ENCODE peak calls at places on chromosomes 2 and 18, in six cellular contexts. R is AG10803, B is thyroid gland, Y is IMR-90, D is fibroblast of lung, C is GM06990. K is an unnamed sample.

GRCh38 chr2:158024288-158024898 is 77.3 kb upstream of the UPP2 start:
- DNase-seq in C (no peak), D (peak; percentile 18), B (peak; percentile 29), Y (peak; percentile 31), R (peak; percentile 55), K (no peak)

GRCh38 chr18:58755304-58756010 is 84.2 kb downstream of the MALT1 start:
- DNase-seq in D (no peak), C (peak; percentile 16), R (no peak), B (no peak), Y (no peak), K (no peak)

GRCh38 chr18:23828426-23828825 is 139.2 kb downstream of the LAMA3 start:
- DNase-seq in B (no peak), R (peak; percentile 58), Y (peak; percentile 68), D (peak; percentile 77), C (peak; percentile 34), K (no peak)

GRCh38 chr18:35406666-35407065 is 29.5 kb upstream of the ZNF396 start:
- DNase-seq in Y (no peak), D (no peak), C (no peak), B (no peak), R (no peak), K (no peak)

GRCh38 chr2:61499060-61499459 is 28.2 kb upstream of the USP34 start:
- DNase-seq in R (no peak), D (no peak), B (no peak), Y (no peak), C (no peak), K (no peak)

GRCh38 chr2:100376836-100377235 is 40.6 kb downstream of the CHST10 start:
- DNase-seq in R (no peak), Y (no peak), D (no peak), B (no peak), C (no peak), K (no peak)

GRCh38 chr18:6525593-6525992 is 110.9 kb upstream of the L3MBTL4 start:
- DNase-seq in R (no peak), D (no peak), C (no peak), Y (no peak), B (no peak), K (no peak)

GRCh38 chr2:20576598-20577115 is 74.2 kb downstream of the HS1BP3 start:
- DNase-seq in C (peak; percentile 44), B (no peak), R (no peak), Y (no peak), D (no peak), K (no peak)

GRCh38 chr2:2777876-2778275 is 446.8 kb upstream of the MYT1L start:
- DNase-seq in B (no peak), R (no peak), Y (no peak), D (no peak), C (no peak), K (no peak)

GRCh38 chr2:226609361-226609760 is 190.3 kb downstream of the IRS1 start:
- DNase-seq in B (peak; percentile 52), C (no peak), D (peak; percentile 92), Y (peak; percentile 96), R (peak; percentile 85), K (no peak)

GRCh38 chr2:46521215-46521683 is 41.9 kb downstream of the TMEM247 start:
- DNase-seq in D (peak; percentile 62), B (peak; percentile 38), Y (peak; percentile 84), C (no peak), R (peak; percentile 98), K (no peak)

GRCh38 chr2:25738383-25739343 is 65.3 kb upstream of the DTNB start:
- DNase-seq in B (no peak), C (no peak), Y (no peak), R (no peak), D (no peak), K (no peak)

GRCh38 chr2:105934467-105934866 is 189.8 kb downstream of the NCK2 start:
- DNase-seq in C (no peak), D (no peak), B (peak; percentile 17), R (no peak), Y (no peak), K (no peak)

GRCh38 chr2:65430515-65431416 is 1.6 kb downstream of the SPRED2 start:
- DNase-seq in D (peak; percentile 53), Y (peak; percentile 41), C (peak; percentile 88), R (peak; percentile 54), B (peak; percentile 68), K (no peak)

GRCh38 chr2:44632931-44633689 is 271.4 kb downstream of the CAMKMT start:
- DNase-seq in D (no peak), R (no peak), C (no peak), Y (no peak), B (no peak), K (no peak)

GRCh38 chr2:188529710-188530109 is 238.0 kb downstream of the GULP1 start:
- DNase-seq in R (no peak), Y (peak; percentile 27), C (no peak), D (peak; percentile 51), B (no peak), K (no peak)

GRCh38 chr2:158253170-158253569 is 151.5 kb downstream of the UPP2 start:
- DNase-seq in C (no peak), Y (no peak), R (no peak), B (no peak), D (no peak), K (no peak)

GRCh38 chr2:168930242-168930641 is 29.2 kb downstream of the G6PC2 start:
- DNase-seq in R (no peak), D (no peak), C (no peak), B (peak; percentile 13), Y (no peak), K (no peak)

GRCh38 chr2:101479328-101479727 is 4.4 kb upstream of the RFX8 start:
- DNase-seq in B (no peak), D (peak; percentile 26), C (no peak), Y (peak; percentile 18), R (peak; percentile 12), K (no peak)

GRCh38 chr18:59842947-59843346 is 56.8 kb upstream of the PMAIP1 start:
- DNase-seq in D (no peak), R (no peak), Y (no peak), C (no peak), B (no peak), K (no peak)

GRCh38 chr18:59835656-59836379 is 64.0 kb upstream of the PMAIP1 start:
- DNase-seq in B (no peak), Y (peak; percentile 17), R (no peak), C (peak; percentile 64), D (peak; percentile 36), K (no peak)

GRCh38 chr18:59839931-59840685 is 59.7 kb upstream of the PMAIP1 start:
- DNase-seq in B (no peak), D (peak; percentile 35), C (no peak), R (no peak), Y (no peak), K (no peak)

GRCh38 chr18:59837586-59837985 is 62.2 kb upstream of the PMAIP1 start:
- DNase-seq in C (peak; percentile 69), B (peak; percentile 15), R (peak; percentile 62), Y (peak; percentile 67), D (peak; percentile 50), K (no peak)

DNA sequence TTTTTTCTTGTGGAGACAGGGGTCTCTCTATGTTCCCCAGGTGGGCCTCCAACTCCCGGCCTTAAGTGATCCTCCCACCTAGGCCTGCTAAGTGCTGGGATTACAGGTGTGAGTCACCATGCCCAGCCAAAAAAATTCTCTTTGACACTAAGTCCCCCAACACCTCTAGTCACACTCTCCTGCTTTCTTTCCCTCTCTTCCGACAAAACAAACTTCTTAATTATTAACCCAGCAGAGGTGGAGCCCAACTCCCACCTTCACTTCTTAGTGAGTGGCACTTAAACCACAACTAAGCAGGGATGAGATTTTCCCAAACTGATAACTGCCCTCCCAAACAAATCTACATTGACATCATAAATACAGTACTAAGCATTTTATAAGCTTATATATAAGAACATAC is 60.6 kb upstream of the PMAIP1 start:
- DNase-seq in R (no peak), C (no peak), B (no peak), D (no peak), Y (no peak), K (no peak)
- TF ChIP-seq CTCF in R (no peak), C (no peak), B (no peak), D (no peak), Y (no peak), K (no peak)

GRCh38 chr18:33317640-33318039 is 122.9 kb downstream of the CCDC178 start:
- DNase-seq in D (no peak), C (no peak), B (no peak), Y (no peak), R (no peak), K (no peak)

DNA sequence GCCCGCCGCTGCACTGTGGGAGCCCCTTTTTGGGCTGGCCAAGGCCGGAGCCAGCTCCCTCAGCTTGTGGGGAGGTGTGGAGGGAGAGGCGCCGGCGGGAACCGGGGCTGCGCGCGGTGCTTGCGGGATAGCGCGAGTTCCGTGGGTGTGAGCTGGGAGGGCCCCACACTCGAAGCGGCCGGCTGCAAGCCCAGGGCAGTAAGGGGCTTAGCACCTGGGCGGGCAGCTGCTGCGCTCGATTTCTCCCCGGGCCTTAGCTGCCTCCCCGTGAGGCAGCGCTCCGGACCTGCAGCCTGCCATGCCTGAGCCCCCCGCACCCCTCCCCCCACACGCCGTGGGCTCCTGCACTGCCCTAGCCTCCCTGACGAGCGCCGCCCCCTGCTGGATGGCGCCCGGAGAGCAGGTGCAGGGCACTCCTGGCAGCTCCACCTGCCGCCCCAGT is 124.4 kb downstream of the CCDC178 start:
- DNase-seq in C (no peak), B (no peak), Y (no peak), R (no peak), D (no peak), K (no peak)
- TF ChIP-seq CTCF in C (no peak), B (no peak), Y (no peak), R (no peak), D (no peak), K (no peak)

DNA sequence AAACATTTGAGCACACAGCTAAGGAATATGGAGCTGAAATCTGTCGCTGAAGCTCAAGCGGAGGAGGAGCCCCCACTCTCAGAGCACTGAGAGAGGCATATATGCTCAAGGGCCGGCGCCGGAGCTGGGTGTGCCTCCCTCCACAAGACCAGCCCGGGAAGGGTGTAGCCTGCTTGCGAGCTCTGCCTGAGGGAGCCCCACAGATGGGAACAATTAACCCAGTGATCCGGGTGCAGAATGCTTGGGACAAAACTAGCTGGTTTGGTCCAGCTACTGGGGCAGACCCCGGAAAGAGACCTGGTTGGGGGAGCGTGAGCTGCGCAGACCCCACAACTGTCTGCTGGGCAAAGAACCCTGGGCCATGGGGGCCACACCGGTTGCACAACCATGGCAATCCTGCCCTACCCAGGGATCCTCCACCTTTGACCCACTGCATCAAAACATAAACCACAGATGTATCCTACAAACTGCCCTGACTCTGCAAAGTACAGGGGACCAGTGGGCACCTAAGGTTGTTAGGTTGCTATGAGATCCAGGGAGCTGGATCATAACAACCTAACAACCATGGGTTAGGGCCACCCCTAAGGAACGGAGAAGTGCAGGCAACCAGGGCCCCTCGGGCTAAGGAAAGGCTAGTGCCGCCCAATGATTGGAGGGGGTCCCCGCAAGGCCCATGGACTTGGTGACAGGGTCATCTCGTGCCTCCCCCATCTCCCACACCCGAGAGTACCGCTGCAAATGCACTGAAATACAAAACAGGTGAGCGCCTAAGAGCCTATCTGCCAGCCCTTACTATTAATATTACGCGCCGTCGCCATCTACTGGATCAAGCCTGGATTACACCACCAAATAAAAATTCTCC is 53.4 kb upstream of the SCN1A start:
- DNase-seq in R (peak; percentile 42), B (peak; percentile 34), C (peak; percentile 9), D (peak; percentile 38), Y (peak; percentile 56), K (peak; percentile 48)
- TF ChIP-seq CTCF in R (peak; percentile 71), B (peak; percentile 59), C (peak; percentile 62), D (peak; percentile 45), Y (peak; percentile 66), K (peak; percentile 81)

DNA sequence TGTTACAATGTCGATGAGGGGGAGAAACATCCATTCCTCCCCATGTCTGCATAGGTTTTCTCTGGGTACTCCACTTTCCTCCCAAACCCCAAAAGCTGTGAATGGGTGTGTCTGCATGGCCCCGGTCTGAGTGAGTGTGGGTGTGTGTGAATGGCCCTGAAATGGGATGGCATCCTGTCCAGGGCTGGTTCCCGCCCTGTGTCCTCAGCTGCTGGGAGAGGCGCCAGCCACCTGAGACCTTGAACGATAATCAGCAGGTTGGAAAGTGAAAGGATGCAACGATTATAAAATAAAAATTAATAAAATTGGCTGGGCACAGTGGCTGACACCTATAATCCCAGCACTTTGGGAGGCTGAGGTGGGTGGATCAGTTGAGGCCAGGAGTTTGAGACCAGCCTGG is 69.2 kb downstream of the NPPC start:
- DNase-seq in B (no peak), R (no peak), C (no peak), Y (no peak), D (no peak), K (no peak)
- TF ChIP-seq CTCF in B (no peak), R (no peak), C (no peak), Y (no peak), D (no peak), K (no peak)

K was measured in chondrocyte.